ENCODE peak calls at places on chromosomes 4 and X, in eight cellular contexts. X, U, S, N, I, V, Y and L are unnamed samples.

GRCh38 chr4:101334963-101335572 is 12.3 kb downstream of the PPP3CA start:
- DNase-seq in U (no peak), N (no peak), X (no peak), Y (no peak), V (no peak), I (peak; percentile 52), S (no peak), L (no peak)

GRCh38 chr4:116110713-116111112 is 974.7 kb downstream of the TRAM1L1 start:
- DNase-seq in S (no peak), N (no peak), X (no peak), Y (no peak), V (no peak), U (no peak), I (no peak), L (no peak)

GRCh38 chr4:122668241-122668640 is 47.4 kb upstream of the IL21 start:
- DNase-seq in S (no peak), X (no peak), Y (no peak), V (peak; percentile 34), N (no peak), I (peak; percentile 48), U (peak; percentile 71), L (no peak)

GRCh38 chr4:53199356-53199755 is 166.5 kb downstream of the SCFD2 start:
- DNase-seq in V (no peak), S (no peak), Y (no peak), U (no peak), N (no peak), X (no peak), I (no peak), L (no peak)

GRCh38 chr4:80610199-80610598 is 274.7 kb downstream of the CFAP299 start:
- DNase-seq in U (no peak), Y (no peak), N (no peak), S (no peak), V (no peak), X (no peak), I (no peak), L (no peak)

GRCh38 chr4:53558061-53558801 is 33.1 kb downstream of the LNX1 start:
- DNase-seq in U (peak; percentile 59), I (peak; percentile 39), Y (no peak), V (peak; percentile 90), X (peak; percentile 44), S (no peak), N (no peak), L (no peak)

GRCh38 chrX:9677098-9677739 is 88.4 kb downstream of the GPR143 start:
- DNase-seq in Y (no peak), S (no peak), I (peak; percentile 14), U (peak; percentile 39), N (no peak), V (peak; percentile 56), X (no peak), L (no peak)

GRCh38 chr4:139642364-139642763 is 23.3 kb upstream of the MGST2 start:
- DNase-seq in V (peak; percentile 22), U (peak; percentile 57), X (no peak), S (no peak), I (peak; percentile 92), N (no peak), Y (no peak), L (no peak)

GRCh38 chr4:138790993-138791392 is 224.6 kb upstream of the NOCT start:
- DNase-seq in I (no peak), U (no peak), V (no peak), Y (no peak), X (no peak), S (no peak), N (no peak), L (no peak)

GRCh38 chr4:99462875-99463464 is 27.8 kb upstream of the ADH7 start:
- DNase-seq in S (peak; percentile 25), X (peak; percentile 88), I (peak; percentile 88), N (peak; percentile 27), Y (peak; percentile 69), V (peak; percentile 75), U (peak; percentile 76), L (peak; percentile 64)

GRCh38 chr4:2280531-2281300 is 18.8 kb upstream of the MXD4 start:
- DNase-seq in V (no peak), Y (peak; percentile 69), X (no peak), N (peak; percentile 9), I (no peak), S (no peak), U (no peak), L (peak; percentile 53)

GRCh38 chr4:10983274-10983673 is 298.7 kb upstream of the CLNK start:
- DNase-seq in U (no peak), I (no peak), Y (peak; percentile 79), N (no peak), V (no peak), S (no peak), X (no peak), L (no peak)

GRCh38 chr4:185013715-185014114 is 4.6 kb upstream of the HELT start:
- DNase-seq in V (no peak), Y (no peak), X (no peak), U (no peak), S (no peak), I (peak; percentile 52), N (no peak), L (no peak)

GRCh38 chrX:44330227-44330626 is 13.2 kb downstream of the EFHC2 start:
- DNase-seq in I (no peak), V (no peak), Y (no peak), X (no peak), S (no peak), U (no peak), N (no peak), L (no peak)

GRCh38 chr4:124253080-124253479 is 459.5 kb downstream of the ANKRD50 start:
- DNase-seq in U (no peak), Y (no peak), V (no peak), S (no peak), I (no peak), X (no peak), N (no peak), L (no peak)

GRCh38 chrX:125439194-125439849 is 119.7 kb downstream of the TEX13C start:
- DNase-seq in S (no peak), Y (no peak), I (no peak), N (no peak), X (peak; percentile 35), U (no peak), V (no peak), L (no peak)

GRCh38 chr4:109985993-109986640 is 73.4 kb downstream of the EGF start:
- DNase-seq in V (no peak), N (no peak), U (no peak), S (no peak), Y (no peak), X (no peak), I (no peak), L (no peak)

GRCh38 chr4:76430519-76431388 is 4.3 kb upstream of the SHROOM3 start:
- DNase-seq in V (peak; percentile 71), X (peak; percentile 83), Y (no peak), U (peak; percentile 67), S (peak; percentile 23), I (peak; percentile 73), N (no peak), L (peak; percentile 15)

GRCh38 chr4:109614466-109614865 is 54.4 kb downstream of the MCUB start:
- DNase-seq in I (peak; percentile 78), V (no peak), U (no peak), Y (no peak), X (no peak), S (no peak), N (no peak), L (no peak)

GRCh38 chr4:9898596-9899345 is 117.3 kb downstream of the DRD5 start:
- DNase-seq in N (no peak), S (peak; percentile 39), V (peak; percentile 35), I (peak; percentile 88), X (peak; percentile 91), U (no peak), Y (no peak), L (peak; percentile 18)

GRCh38 chr4:29558789-29559188 is 1161.4 kb upstream of the PCDH7 start:
- DNase-seq in I (no peak), N (no peak), X (no peak), V (no peak), Y (no peak), S (no peak), U (no peak), L (no peak)

DNA sequence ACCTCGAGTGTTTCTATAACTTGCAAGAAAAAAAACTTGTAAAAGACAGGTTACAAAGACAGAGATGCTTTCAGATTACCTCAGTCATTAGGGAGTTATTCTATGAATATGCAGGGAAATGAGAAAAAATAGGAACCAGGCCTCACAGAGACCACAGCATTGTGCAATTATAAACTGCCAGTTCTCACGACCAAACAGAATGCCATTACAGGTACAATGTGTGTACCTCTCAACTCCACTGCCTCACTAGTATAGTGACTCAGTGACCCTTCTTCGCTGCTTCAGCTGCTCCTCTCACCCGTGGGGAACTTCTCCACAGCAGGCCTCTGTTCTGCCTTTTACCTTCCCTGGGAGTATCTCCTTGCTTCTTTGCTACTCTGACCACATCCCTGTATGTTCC is 2.3 kb upstream of the HTATSF1 start:
- DNase-seq in U (no peak), V (no peak), X (no peak), I (no peak), S (no peak), N (no peak), Y (no peak), L (no peak)
- TF ChIP-seq CTCF in U (no peak), V (no peak), X (no peak), I (no peak), S (no peak), N (no peak), Y (no peak), L (no peak)

GRCh38 chr4:119197772-119198212 is 14.7 kb upstream of the USP53 start:
- DNase-seq in V (no peak), U (no peak), N (no peak), S (no peak), Y (no peak), I (no peak), X (no peak), L (no peak)
- TF ChIP-seq CTCF in V (no peak), U (no peak), N (no peak), S (no peak), Y (no peak), I (no peak), X (no peak), L (no peak)

DNA sequence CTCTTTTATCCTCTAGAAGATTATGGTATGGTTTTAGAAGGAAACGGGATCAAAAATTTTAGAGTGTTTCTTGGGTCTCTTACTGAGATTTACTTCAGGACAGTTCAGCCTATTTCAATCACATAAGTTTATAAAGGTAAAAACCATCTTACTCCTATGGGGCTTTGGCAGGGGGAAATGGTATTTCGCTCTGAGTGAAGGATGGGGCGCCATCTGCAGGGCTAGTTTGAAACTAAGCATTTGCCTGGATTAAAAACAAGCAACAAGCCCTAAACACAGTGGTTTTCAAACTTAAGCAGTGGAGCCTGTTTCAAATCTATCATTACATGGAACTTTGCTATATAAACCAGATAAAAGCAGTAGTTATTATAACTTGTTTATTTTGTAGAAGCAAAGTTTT is 361.5 kb upstream of the FMR1 start:
- DNase-seq in N (no peak), Y (no peak), I (no peak), X (peak; percentile 61), V (peak; percentile 11), U (no peak), S (peak; percentile 40), L (no peak)
- TF ChIP-seq CTCF in N (no peak), Y (no peak), I (no peak), X (peak; percentile 67), V (peak; percentile 44), U (no peak), S (peak; percentile 63), L (no peak)

DNA sequence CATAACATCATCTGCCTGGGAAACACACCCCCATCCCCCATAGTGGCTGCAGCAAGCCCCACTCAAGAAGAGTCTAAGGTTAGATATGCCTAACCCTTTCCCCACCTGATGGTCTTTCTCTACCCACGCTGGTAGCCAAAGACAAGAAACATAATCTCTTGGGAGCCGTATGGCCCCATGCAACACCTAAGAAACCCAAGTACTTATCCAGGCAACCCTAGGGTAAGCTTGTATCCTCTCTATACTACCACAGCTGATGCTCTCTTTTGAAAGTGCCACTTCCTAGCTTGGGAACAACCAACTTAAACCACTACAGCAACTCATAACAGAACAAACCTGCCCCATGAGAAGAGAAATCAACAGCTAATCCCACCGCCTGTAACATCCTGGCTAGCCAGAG is 161.1 kb downstream of the MSN start:
- DNase-seq in U (no peak), N (no peak), Y (no peak), X (no peak), I (no peak), S (no peak), V (no peak), L (no peak)
- TF ChIP-seq CTCF in U (no peak), N (no peak), Y (no peak), X (no peak), I (no peak), S (no peak), V (no peak), L (no peak)